ENCODE peak calls at places on chromosomes 6 and 20, in five cellular contexts. Y is HCT116; L is heart right ventricle; W is CD8-positive, alpha-beta memory T cell; Q is IMR-90. Z is an unnamed sample.

GRCh38 chr6:16596890-16597331 is 164.3 kb downstream of the ATXN1 start:
- DNase-seq in Y (no peak), W (no peak), Q (no peak), L (no peak), Z (no peak)

GRCh38 chr20:49345538-49345937 is 67.7 kb upstream of the ZNFX1 start:
- DNase-seq in W (no peak), L (no peak), Y (no peak), Q (peak; percentile 32), Z (no peak)

GRCh38 chr20:33899106-33899505 is 88.0 kb downstream of the CHMP4B start:
- DNase-seq in Q (no peak), W (no peak), L (no peak), Y (no peak), Z (no peak)

GRCh38 chr6:167274270-167274669 is 16.8 kb upstream of the UNC93A start:
- DNase-seq in Y (no peak), W (no peak), L (no peak), Q (no peak), Z (no peak)

GRCh38 chr6:116444092-116444491 is 17.1 kb upstream of the CALHM6 start:
- DNase-seq in L (no peak), Q (peak; percentile 51), Y (peak; percentile 7), W (no peak), Z (no peak)

GRCh38 chr6:54390362-54390761 is 82.1 kb downstream of the TINAG start:
- DNase-seq in W (no peak), Y (no peak), L (no peak), Q (no peak), Z (no peak)

GRCh38 chr6:52013035-52013434 is 74.4 kb downstream of the PKHD1 start:
- DNase-seq in W (no peak), L (no peak), Q (no peak), Y (no peak), Z (no peak)

GRCh38 chr20:17327185-17327780 is 100.4 kb downstream of the PCSK2 start:
- DNase-seq in Y (no peak), Q (no peak), W (no peak), L (no peak), Z (no peak)

GRCh38 chr6:15001511-15001910 is 244.4 kb upstream of the JARID2 start:
- DNase-seq in L (no peak), W (no peak), Y (no peak), Q (no peak), Z (no peak)

GRCh38 chr20:41905186-41905585 is 287.0 kb upstream of the CHD6 start:
- DNase-seq in Q (no peak), W (no peak), Y (no peak), L (no peak), Z (no peak)

GRCh38 chr6:117536317-117536716 is 53.8 kb downstream of the DCBLD1 start:
- DNase-seq in Q (peak; percentile 66), W (no peak), L (no peak), Y (no peak), Z (no peak)

GRCh38 chr6:159221486-159222170 is 52.4 kb downstream of the FNDC1 start:
- DNase-seq in L (no peak), Y (no peak), W (no peak), Q (no peak), Z (no peak)

GRCh38 chr20:11057624-11058023 is 383.8 kb upstream of the JAG1 start:
- DNase-seq in Q (peak; percentile 55), L (no peak), W (no peak), Y (no peak), Z (no peak)

GRCh38 chr20:58718729-58719128 is 26.1 kb downstream of the NPEPL1 start:
- DNase-seq in L (no peak), W (no peak), Q (no peak), Y (no peak), Z (no peak)

GRCh38 chr6:45855642-45856408 is 159.8 kb downstream of the CLIC5 start:
- DNase-seq in L (no peak), W (no peak), Y (no peak), Q (no peak), Z (no peak)

GRCh38 chr6:110625883-110626282 is 149.5 kb upstream of the SLC22A16 start:
- DNase-seq in L (no peak), W (no peak), Q (peak; percentile 63), Y (no peak), Z (no peak)

GRCh38 chr6:80332013-80332412 is 225.5 kb downstream of the BCKDHB start:
- DNase-seq in Y (no peak), W (no peak), Q (no peak), L (no peak), Z (peak; percentile 35)

GRCh38 chr6:35082733-35083403 is 58.3 kb downstream of the TCP11 start:
- DNase-seq in W (no peak), Y (no peak), Q (no peak), L (no peak), Z (no peak)

GRCh38 chr20:16580127-16580526 is 6.9 kb upstream of the KIF16B start:
- DNase-seq in Y (no peak), W (no peak), L (peak; percentile 20), Q (peak; percentile 77), Z (peak; percentile 12)

GRCh38 chr6:21263531-21264287 is 329.8 kb upstream of the SOX4 start:
- DNase-seq in L (no peak), Y (no peak), Q (no peak), W (no peak), Z (peak; percentile 37)

GRCh38 chr6:91081452-91082067 is 494.7 kb upstream of the MAP3K7 start:
- DNase-seq in L (no peak), Q (peak; percentile 52), W (no peak), Y (peak; percentile 3), Z (peak; percentile 10)

GRCh38 chr6:168055696-168056489 is 23.1 kb downstream of the FRMD1 start:
- DNase-seq in Y (no peak), Q (no peak), W (no peak), L (no peak), Z (no peak)

GRCh38 chr20:53032021-53033001 is 60.2 kb downstream of the TSHZ2 start:
- DNase-seq in W (no peak), Q (peak; percentile 25), Y (no peak), L (peak; percentile 15), Z (no peak)

GRCh38 chr6:52310932-52311331 is 26.4 kb upstream of the MCM3 start:
- DNase-seq in Y (no peak), Q (no peak), W (no peak), L (no peak), Z (no peak)

GRCh38 chr6:168447282-168447681 is 6.3 kb downstream of the SMOC2 start:
- DNase-seq in L (no peak), Y (no peak), W (no peak), Q (no peak), Z (no peak)

GRCh38 chr20:34368547-34368946 is 5.5 kb downstream of the ITCH start:
- DNase-seq in L (no peak), Q (no peak), Y (no peak), W (no peak), Z (no peak)

GRCh38 chr20:29687438-29687837 is 1570.0 kb upstream of the DEFB115 start:
- DNase-seq in W (no peak), L (no peak), Q (no peak), Y (no peak), Z (no peak)

GRCh38 chr20:3420211-3420707 is 12.8 kb upstream of the DNAAF9 start:
- DNase-seq in W (peak; percentile 3), Y (no peak), Q (peak; percentile 41), L (no peak), Z (peak; percentile 31)

GRCh38 chr20:48962976-48963730 is 41.6 kb downstream of the ARFGEF2 start:
- DNase-seq in Q (no peak), Y (no peak), L (no peak), W (no peak), Z (no peak)

GRCh38 chr6:132320007-132320406 is 81.3 kb downstream of the MOXD1 start:
- DNase-seq in W (no peak), Y (no peak), Q (peak; percentile 83), L (no peak), Z (no peak)

GRCh38 chr6:143112837-143113236 is 52.1 kb downstream of the AIG1 start:
- DNase-seq in Y (no peak), L (no peak), Q (no peak), W (no peak), Z (no peak)

GRCh38 chr6:143110572-143110971 is 49.9 kb downstream of the AIG1 start:
- DNase-seq in L (no peak), W (no peak), Y (no peak), Q (peak; percentile 73), Z (no peak)

GRCh38 chr6:143110996-143111395 is 50.3 kb downstream of the AIG1 start:
- DNase-seq in L (no peak), Q (peak; percentile 52), W (no peak), Y (no peak), Z (no peak)

GRCh38 chr6:143112084-143112768 is 51.5 kb downstream of the AIG1 start:
- DNase-seq in W (no peak), Y (no peak), Q (no peak), L (no peak), Z (no peak)

DNA sequence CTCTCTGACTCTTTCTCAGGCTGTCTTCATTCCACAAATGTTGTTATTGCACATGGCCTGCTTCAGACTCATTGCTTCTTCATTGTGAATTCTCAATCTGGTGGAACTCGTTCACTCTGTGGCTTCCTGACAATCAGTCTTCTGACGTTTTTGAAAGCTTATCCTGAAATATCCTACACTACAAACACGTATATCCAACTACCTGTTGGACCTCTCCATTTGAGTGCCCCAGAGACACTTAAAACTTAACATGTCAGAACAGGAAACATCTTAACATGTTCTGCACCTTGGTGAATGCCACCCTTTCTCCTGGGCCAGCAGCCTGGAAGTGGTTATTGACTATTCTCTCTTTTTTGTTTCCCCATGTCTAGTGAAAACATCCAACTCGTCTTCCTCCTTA is 50.8 kb downstream of the AIG1 start:
- DNase-seq in Y (no peak), L (no peak), Q (no peak), W (no peak), Z (no peak)
- H3K4me1 ChIP-seq in Y (no peaks in the 10 kb centered on the region), L (peaks cover 7% of the 10 kb centered on the region), Q (peaks cover 6% of the 10 kb centered on the region), W (no peaks in the 10 kb centered on the region), Z (no peaks in the 10 kb centered on the region)

GRCh38 chr20:62705626-62706025 is 3.0 kb upstream of the NTSR1 start:
- DNase-seq in W (no peak), Y (no peak), L (no peak), Q (no peak), Z (no peak)
- H3K4me3 ChIP-seq in W (no peak overlapping the region), Y (peak overlapping the region; percentile 36), L (no peak overlapping the region), Q (no peak overlapping the region), Z (no peak overlapping the region)

DNA sequence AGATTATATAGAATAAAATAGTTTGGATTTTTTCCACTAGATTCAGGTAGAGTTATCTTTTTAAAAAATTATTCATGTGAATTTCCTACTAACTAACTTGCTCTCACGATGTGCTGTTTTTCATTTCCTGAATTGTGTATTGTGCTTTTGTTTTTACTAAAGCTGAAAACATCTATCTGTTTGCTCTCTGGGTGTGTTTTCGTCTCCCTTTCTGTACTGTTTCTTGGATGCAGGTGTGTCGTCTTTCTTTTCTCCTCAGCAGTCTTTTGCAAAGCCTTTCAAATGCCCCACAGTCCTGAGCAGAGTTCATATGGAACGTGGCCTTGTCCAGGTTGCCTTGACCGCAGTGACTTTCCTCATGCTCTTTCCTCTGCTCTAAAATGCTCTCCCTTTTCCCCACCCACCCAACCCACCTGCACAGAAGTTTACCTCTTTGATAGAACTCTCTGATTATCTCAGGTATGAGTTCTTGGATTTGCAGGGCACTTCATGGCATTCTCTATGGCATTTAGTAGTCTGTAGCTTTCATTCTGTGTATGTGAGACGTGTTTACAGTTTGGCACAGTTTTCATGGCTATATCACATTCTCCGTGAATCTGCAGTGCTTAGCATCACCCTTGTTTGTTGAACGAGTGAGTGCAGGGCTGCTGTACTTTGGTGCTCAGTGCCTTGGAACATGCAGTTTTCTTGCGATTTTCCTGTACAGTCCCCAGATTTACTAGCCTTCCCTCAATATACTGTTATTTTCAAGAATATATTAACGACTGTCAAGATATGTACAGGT is 77.1 kb downstream of the FARS2 start:
- DNase-seq in W (no peak), Q (no peak), L (no peak), Y (no peak), Z (no peak)
- H3K4me1 ChIP-seq in W (peaks cover 6% of the 10 kb centered on the region), Q (no peaks in the 10 kb centered on the region), L (peaks cover 13% of the 10 kb centered on the region), Y (no peaks in the 10 kb centered on the region), Z (no peaks in the 10 kb centered on the region)

GRCh38 chr20:59948828-59949720 is 8.9 kb downstream of the FAM217B start:
- DNase-seq in Y (peak; percentile 29), L (peak; percentile 40), W (peak; percentile 65), Q (peak; percentile 67), Z (no peak)
- H3K4me3 ChIP-seq in Y (no peak overlapping the region), L (no peak overlapping the region), W (peak overlapping the region; percentile 18), Q (no peak overlapping the region), Z (no peak overlapping the region)

Z was measured in HAP-1.